ENCODE peak calls at places on chromosomes 11 and 22, in six cellular contexts. K is stimulated activated CD4-positive, alpha-beta T cell treated with anti-CD3 and anti-CD28 coated beads, Interleukin-4, amount 100 ng/mL, for 24 hours; T is nucleus accumbens; S is OCI-M1; O is central memory CD8-positive, alpha-beta T cell; V is activated effector memory CD4-positive, alpha-beta T cell treated with Interleukin-2 at 50 U/mL for 16 hours. C is an unnamed sample.

GRCh38 chr22:37690901-37691504 is 4.9 kb downstream of the NOL12 start:
- DNase-seq in K (no peak), T (no peak), S (no peak), O (no peak), V (no peak), C (no peak)

GRCh38 chr11:118610773-118611432 is 3.5 kb downstream of the PHLDB1 start:
- DNase-seq in K (peak), T (peak), S (peak), O (peak), V (peak), C (no peak)

GRCh38 chr11:357582-357981 is 11.7 kb upstream of the B4GALNT4 start:
- DNase-seq in K (no peak), T (no peak), S (no peak), O (no peak), V (no peak), C (no peak)

GRCh38 chr11:10473371-10473770 is 18.3 kb downstream of the AMPD3 start:
- DNase-seq in K (no peak), T (no peak), S (no peak), O (no peak), V (no peak), C (no peak)

GRCh38 chr11:47992959-47993820 is 12.8 kb downstream of the PTPRJ start:
- DNase-seq in K (no peak), T (no peak), S (peak), O (no peak), V (no peak), C (peak)

GRCh38 chr22:31898911-31899310 is 45.4 kb upstream of the YWHAH start:
- DNase-seq in K (no peak), T (peak), S (no peak), O (no peak), V (no peak), C (no peak)

GRCh38 chr11:116420770-116421528 is 351.8 kb downstream of the BUD13 start:
- DNase-seq in K (no peak), T (no peak), S (peak), O (no peak), V (no peak), C (no peak)

GRCh38 chr11:9347100-9347499 is 32.7 kb upstream of the TMEM41B start:
- DNase-seq in K (no peak), T (no peak), S (peak), O (no peak), V (no peak), C (no peak)

GRCh38 chr11:61577383-61578118 is 3.3 kb downstream of the SYT7 start:
- DNase-seq in K (no peak), T (no peak), S (no peak), O (no peak), V (no peak), C (no peak)

GRCh38 chr11:13465909-13466371 is 2.9 kb upstream of the BTBD10 start:
- DNase-seq in K (peak), T (peak), S (peak), O (no peak), V (no peak), C (peak)

GRCh38 chr11:34721646-34722045 is 100.8 kb downstream of the EHF start:
- DNase-seq in K (no peak), T (no peak), S (no peak), O (no peak), V (no peak), C (no peak)

GRCh38 chr11:58745705-58746364 is 14.1 kb upstream of the GLYAT start:
- DNase-seq in K (no peak), T (no peak), S (peak), O (no peak), V (no peak), C (no peak)

GRCh38 chr11:113048820-113049555 is 87.8 kb downstream of the NCAM1 start:
- DNase-seq in K (no peak), T (no peak), S (no peak), O (no peak), V (no peak), C (no peak)

GRCh38 chr11:73428227-73428626 is 52.0 kb downstream of the RELT start:
- DNase-seq in K (no peak), T (no peak), S (no peak), O (no peak), V (no peak), C (no peak)

GRCh38 chr11:46659908-46660307 is 40.5 kb downstream of the ARHGAP1 start:
- DNase-seq in K (no peak), T (peak), S (peak), O (no peak), V (no peak), C (no peak)

GRCh38 chr11:101583180-101584128 is at the start of gene TRPC6:
- DNase-seq in K (no peak), T (no peak), S (no peak), O (no peak), V (no peak), C (no peak)

GRCh38 chr22:49921508-49922278 is 3.3 kb downstream of the CRELD2 start:
- DNase-seq in K (no peak), T (no peak), S (no peak), O (no peak), V (no peak), C (no peak)

GRCh38 chr11:17573526-17573925 is 26.5 kb downstream of the OTOG start:
- DNase-seq in K (no peak), T (no peak), S (no peak), O (no peak), V (no peak), C (no peak)

GRCh38 chr22:44580176-44580575 is 82.1 kb upstream of the RTL6 start:
- DNase-seq in K (no peak), T (no peak), S (no peak), O (no peak), V (no peak), C (no peak)

GRCh38 chr22:40855104-40855959 is 1.1 kb downstream of the ST13 start:
- DNase-seq in K (peak), T (no peak), S (peak), O (no peak), V (no peak), C (no peak)

GRCh38 chr11:68164437-68164836 is 43.2 kb upstream of the CHKA start:
- DNase-seq in K (no peak), T (no peak), S (no peak), O (no peak), V (no peak), C (no peak)

GRCh38 chr11:119520966-119521365 is 98.0 kb upstream of the THY1 start:
- DNase-seq in K (no peak), T (peak), S (no peak), O (no peak), V (no peak), C (no peak)

C was measured in HFF-Myc.